ENCODE peak calls at places on chromosomes 11 and 22, in six cellular contexts. B, N, F, P, V and G are unnamed samples.

GRCh38 chr11:57249384-57250319 is 12.6 kb upstream of the APLNR start:
- DNase-seq in F (no peak), N (peak; percentile 47), V (peak; percentile 65), P (no peak), B (peak; percentile 27), G (peak; percentile 23)

GRCh38 chr22:49690454-49690853 is 137.2 kb downstream of the BRD1 start:
- DNase-seq in P (no peak), N (no peak), V (no peak), F (no peak), B (no peak), G (no peak)

GRCh38 chr22:39360674-39361413 is 11.1 kb downstream of the SYNGR1 start:
- DNase-seq in B (no peak), N (no peak), P (no peak), F (no peak), V (no peak), G (no peak)

GRCh38 chr11:122628691-122629555 is 26.6 kb upstream of the UBASH3B start:
- DNase-seq in B (peak; percentile 64), N (peak; percentile 60), F (peak; percentile 82), P (no peak), V (peak; percentile 37), G (peak; percentile 65)

GRCh38 chr22:17716529-17716928 is 57.7 kb downstream of the BID start:
- DNase-seq in N (no peak), V (no peak), P (no peak), B (no peak), F (no peak), G (no peak)

GRCh38 chr11:6539748-6540268 is 42.7 kb downstream of the DNHD1 start:
- DNase-seq in P (no peak), N (no peak), B (no peak), V (no peak), F (no peak), G (no peak)

GRCh38 chr11:57402188-57403066 is 12.0 kb upstream of the PRG2 start:
- DNase-seq in P (no peak), F (no peak), B (peak; percentile 48), N (no peak), V (peak; percentile 74), G (no peak)

GRCh38 chr11:123587044-123587443 is 67.4 kb downstream of the SCN3B start:
- DNase-seq in F (no peak), B (no peak), P (no peak), V (no peak), N (no peak), G (peak; percentile 14)

GRCh38 chr11:13761712-13762111 is 93.2 kb downstream of the FAR1 start:
- DNase-seq in P (no peak), N (no peak), F (no peak), B (no peak), V (no peak), G (no peak)

GRCh38 chr11:110432713-110433392 is 3.1 kb downstream of the FDX1 start:
- DNase-seq in N (no peak), P (no peak), B (no peak), V (no peak), F (peak; percentile 57), G (no peak)

GRCh38 chr11:110435780-110436717 is 6.3 kb downstream of the FDX1 start:
- DNase-seq in V (peak; percentile 52), P (no peak), F (no peak), B (no peak), N (no peak), G (no peak)

GRCh38 chr11:110433393-110434333 is 3.9 kb downstream of the FDX1 start:
- DNase-seq in B (no peak), V (peak; percentile 17), P (no peak), F (peak; percentile 39), N (no peak), G (peak; percentile 6)

GRCh38 chr11:110434952-110435779 is 5.4 kb downstream of the FDX1 start:
- DNase-seq in V (no peak), F (no peak), B (peak; percentile 24), P (no peak), N (no peak), G (peak; percentile 15)

GRCh38 chr11:110438017-110438416 is 8.3 kb downstream of the FDX1 start:
- DNase-seq in N (no peak), B (no peak), V (no peak), P (no peak), F (no peak), G (no peak)
- TF ChIP-seq SIN3A in N (no peak), B (no peak), V (no peak), P (no peak), F (no peak), G (no peak)

GRCh38 chr11:78586452-78587046 is 11.9 kb upstream of the NARS2 start:
- DNase-seq in P (no peak), F (peak; percentile 20), B (no peak), V (peak; percentile 56), N (no peak), G (no peak)
- TF ChIP-seq SIN3A in P (no peak), F (no peak), B (no peak), V (no peak), N (no peak), G (no peak)

GRCh38 chr11:76792505-76793264 is 9.5 kb downstream of the TSKU start:
- DNase-seq in P (no peak), B (no peak), F (peak; percentile 32), V (no peak), N (no peak), G (no peak)
- TF ChIP-seq SIN3A in P (no peak), B (no peak), F (no peak), V (no peak), N (no peak), G (no peak)

DNA sequence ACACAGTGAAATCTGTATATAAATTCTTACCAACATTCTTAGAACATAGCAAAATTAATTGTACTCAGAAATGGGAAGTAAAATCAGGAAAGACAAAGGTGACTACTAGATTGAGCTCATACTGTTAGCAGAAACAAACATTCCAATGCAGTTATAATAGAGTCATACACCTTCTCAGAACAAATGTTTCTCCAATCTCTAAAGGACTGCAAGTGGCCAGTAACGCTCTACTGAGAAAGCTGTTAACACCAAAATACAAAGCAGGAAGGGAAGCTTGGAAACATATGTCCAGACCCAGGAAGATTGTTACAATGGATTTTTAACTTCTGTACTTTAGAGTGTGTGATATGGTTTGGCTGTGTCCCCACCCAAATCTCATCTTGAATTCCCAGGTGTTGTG is 341.5 kb downstream of the LARGE1 start:
- DNase-seq in F (no peak), P (no peak), N (no peak), V (no peak), B (no peak), G (no peak)
- TF ChIP-seq SIN3A in F (no peak), P (no peak), N (no peak), V (no peak), B (no peak), G (no peak)

DNA sequence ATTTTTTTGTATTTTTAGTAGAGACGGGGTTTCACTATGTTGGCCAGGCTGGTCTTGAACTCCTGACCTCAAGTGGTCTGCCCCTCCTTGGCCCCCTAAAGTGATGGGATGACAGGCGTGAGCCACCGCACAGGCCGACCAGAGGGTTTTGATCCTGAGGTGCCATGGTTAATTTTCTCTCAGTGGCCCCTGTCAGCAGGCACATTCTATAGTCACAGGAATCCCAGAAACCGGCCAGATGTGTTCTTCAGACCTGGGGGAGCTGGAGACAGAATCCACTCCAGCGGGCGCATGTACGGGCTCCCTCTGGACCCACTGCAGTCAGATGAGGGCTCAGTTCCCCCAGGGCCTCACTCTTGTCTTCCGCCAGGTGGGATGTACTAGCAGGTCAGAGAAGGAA is 17.0 kb downstream of the IGLL1 start:
- DNase-seq in P (no peak), F (no peak), B (no peak), V (no peak), N (no peak), G (no peak)
- TF ChIP-seq SIN3A in P (no peak), F (no peak), B (no peak), V (no peak), N (no peak), G (no peak)

GRCh38 chr22:36452473-36453265 is 28.8 kb downstream of the TXN2 start:
- DNase-seq in P (no peak), N (no peak), F (no peak), V (no peak), B (no peak), G (no peak)
- TF ChIP-seq SIN3A in P (no peak), N (no peak), F (no peak), V (no peak), B (no peak), G (no peak)

DNA sequence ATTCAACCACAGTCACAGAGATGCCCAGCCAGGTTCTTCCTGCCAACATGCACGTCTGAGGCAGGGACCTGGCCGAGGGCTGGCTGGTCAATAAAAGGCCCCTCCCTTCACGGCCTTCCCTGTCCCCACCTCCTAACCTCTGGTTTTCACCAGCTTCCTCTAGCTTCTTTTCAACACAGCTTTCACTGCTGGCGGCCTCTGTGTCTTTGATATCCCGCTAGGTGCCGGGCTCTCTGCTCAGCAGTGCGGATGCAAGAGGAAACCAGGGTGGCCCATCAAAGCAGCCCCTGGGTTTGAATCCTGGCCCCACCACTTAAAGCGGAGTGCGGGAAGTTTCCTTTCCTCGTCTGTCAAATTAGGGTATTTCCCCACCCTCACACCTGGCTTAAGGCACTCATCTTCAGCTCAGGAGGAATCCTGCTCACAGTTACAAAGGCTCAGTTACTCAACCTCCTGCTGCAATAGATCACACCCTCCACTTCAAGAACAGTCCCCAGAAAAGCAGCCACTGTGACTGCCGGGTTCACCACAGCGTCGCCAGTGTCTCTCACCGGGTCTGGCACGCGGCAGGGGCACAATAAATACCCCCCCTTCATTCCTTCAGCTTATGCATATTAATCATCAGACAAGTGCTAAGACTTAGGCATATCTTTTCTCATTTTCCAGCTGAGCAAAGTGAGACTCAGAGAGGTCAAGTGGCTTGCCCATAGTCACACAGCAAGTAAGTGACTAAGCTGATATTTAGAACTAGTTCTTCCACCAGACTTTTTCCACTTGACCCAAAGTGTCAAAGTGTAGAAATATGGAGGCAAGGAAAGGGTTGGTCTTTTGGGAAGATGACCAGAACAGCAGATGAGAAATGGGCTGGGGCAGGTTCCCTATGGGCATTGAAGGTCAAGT is 45.7 kb downstream of the TXN2 start:
- DNase-seq in P (peak; percentile 52), V (no peak), N (no peak), F (no peak), B (no peak), G (peak; percentile 92)
- TF ChIP-seq SIN3A in P (no peak), V (no peak), N (no peak), F (no peak), B (no peak), G (no peak)

GRCh38 chr22:36781656-36782627 is 6.0 kb upstream of the IFT27 start:
- DNase-seq in F (peak; percentile 86), B (peak; percentile 57), P (peak; percentile 33), V (peak; percentile 77), N (no peak), G (peak; percentile 40)
- TF ChIP-seq SIN3A in F (no peak), B (no peak), P (peak; percentile 50), V (no peak), N (no peak), G (no peak)

GRCh38 chr11:78069465-78069864 is 5.8 kb downstream of the THRSP start:
- DNase-seq in B (no peak), N (no peak), V (no peak), P (no peak), F (no peak), G (no peak)
- TF ChIP-seq SIN3A in B (no peak), N (no peak), V (no peak), P (no peak), F (no peak), G (no peak)